ENCODE peak calls at places on chromosomes 2 and 18, in ten cellular contexts. R is Right ventricle myocardium superior; F is OCI-LY7; B is stimulated activated CD4-positive, alpha-beta T cell treated with anti-CD3 and anti-CD28 coated beads, Interleukin-1b, Interleukin-23, amount 100 ng/mL, for 4 hours; O is NCI-H748 treated with DMSO at 0.1 percent for 48 hours; H is T follicular helper cell; Q is G401; M is smooth muscle cell of the brain vasculature; T is psoas muscle; P is astrocyte of the spinal cord. C is an unnamed sample.

GRCh38 chr2:217798743-217799552 is 203.8 kb downstream of the TNS1 start:
- DNase-seq in F (peak; percentile 34), R (peak; percentile 47), O (no peak), H (no peak), Q (peak; percentile 4), M (no peak), P (no peak), B (no peak), T (no peak), C (peak; percentile 73)

GRCh38 chr18:32714571-32715148 is 58.2 kb downstream of the KLHL14 start:
- DNase-seq in H (no peak), T (no peak), M (peak; percentile 39), P (peak; percentile 78), B (no peak), O (peak; percentile 88), F (peak; percentile 75), Q (peak; percentile 48), R (no peak), C (peak; percentile 41)

GRCh38 chr2:47506024-47506423 is 103.1 kb downstream of the MSH2 start:
- DNase-seq in P (no peak), T (no peak), B (no peak), R (no peak), F (no peak), O (no peak), M (no peak), H (no peak), Q (no peak), C (no peak)

GRCh38 chr2:25529034-25529433 is 144.3 kb downstream of the DTNB start:
- DNase-seq in H (no peak), M (no peak), T (no peak), B (no peak), P (no peak), F (no peak), O (no peak), R (no peak), Q (no peak), C (no peak)

GRCh38 chr18:27887287-27887686 is 289.6 kb downstream of the CDH2 start:
- DNase-seq in F (no peak), H (no peak), M (no peak), Q (no peak), R (no peak), P (no peak), B (no peak), T (no peak), O (no peak), C (no peak)

GRCh38 chr2:196131949-196132925 is 39.1 kb downstream of the STK17B start:
- DNase-seq in P (peak; percentile 42), T (no peak), R (no peak), F (peak; percentile 61), O (no peak), H (peak; percentile 21), M (no peak), B (peak; percentile 49), Q (no peak), C (no peak)

GRCh38 chr2:227503433-227504406 is 31.8 kb downstream of the AGFG1 start:
- DNase-seq in B (no peak), H (no peak), Q (no peak), O (no peak), T (peak; percentile 37), M (no peak), F (no peak), R (no peak), P (peak; percentile 61), C (no peak)

GRCh38 chr2:241884951-241885700 is 15.6 kb downstream of the RTP5 start:
- DNase-seq in P (no peak), R (no peak), H (no peak), T (peak; percentile 5), O (no peak), B (no peak), F (no peak), M (no peak), Q (no peak), C (no peak)

GRCh38 chr2:8644605-8645175 is 37.2 kb upstream of the ID2 start:
- DNase-seq in O (no peak), Q (no peak), R (peak; percentile 61), B (no peak), F (no peak), P (no peak), H (no peak), T (no peak), M (no peak), C (no peak)

GRCh38 chr2:134550566-134551164 is 168.1 kb downstream of the TMEM163 start:
- DNase-seq in B (no peak), F (no peak), P (no peak), T (no peak), H (no peak), O (no peak), Q (no peak), R (no peak), M (no peak), C (no peak)

GRCh38 chr2:84958135-84959044 is 12.6 kb upstream of the KCMF1 start:
- DNase-seq in Q (peak; percentile 76), O (peak; percentile 81), T (peak; percentile 27), M (no peak), R (no peak), P (peak; percentile 92), F (no peak), B (no peak), H (no peak), C (no peak)